ENCODE peak calls at places on chromosomes 7 and 10, in eight cellular contexts. G, K, H, F, S, O, B and W are unnamed samples.

GRCh38 chr10:59752278-59752940 is 846 bp downstream of the MRLN start:
- DNase-seq in B (no peak), K (no peak), O (no peak), S (no peak), H (no peak), F (no peak), G (no peak), W (no peak)

GRCh38 chr7:157865351-157866165 is 528.8 kb downstream of the DNAJB6 start:
- DNase-seq in G (no peak), K (no peak), F (no peak), H (no peak), S (no peak), O (no peak), B (no peak), W (no peak)

GRCh38 chr10:60574388-60574787 is 184.7 kb upstream of the ANK3 start:
- DNase-seq in O (no peak), S (no peak), H (no peak), K (no peak), G (no peak), F (no peak), B (no peak), W (no peak)

GRCh38 chr7:784971-785370 is 47.3 kb upstream of the SUN1 start:
- DNase-seq in O (no peak), B (no peak), K (no peak), F (no peak), S (no peak), H (no peak), G (no peak), W (no peak)

GRCh38 chr10:484925-485661 is 204.4 kb downstream of the DIP2C start:
- DNase-seq in B (peak), K (no peak), F (no peak), S (no peak), G (peak), O (no peak), H (no peak), W (no peak)

GRCh38 chr10:104317195-104318095 is 20.8 kb downstream of the ITPRIP start:
- DNase-seq in F (peak), O (peak), K (no peak), H (peak), B (no peak), G (no peak), S (no peak), W (no peak)

GRCh38 chr7:35721288-35721687 is 26.4 kb upstream of the HERPUD2 start:
- DNase-seq in B (no peak), O (no peak), H (no peak), K (no peak), G (no peak), F (no peak), S (no peak), W (no peak)

GRCh38 chr10:124423813-124424212 is 5.1 kb upstream of the OAT start:
- DNase-seq in F (no peak), O (no peak), B (no peak), S (no peak), H (no peak), G (no peak), K (no peak), W (no peak)

GRCh38 chr10:47058961-47059391 is 147.7 kb downstream of the PTPN20 start:
- DNase-seq in G (peak), B (no peak), S (no peak), H (peak), F (no peak), K (no peak), O (no peak), W (no peak)

GRCh38 chr7:144736880-144737493 is 98.9 kb downstream of the TPK1 start:
- DNase-seq in S (no peak), H (no peak), O (no peak), F (no peak), G (no peak), B (no peak), K (no peak), W (no peak)
- TF ChIP-seq CTCF in S (no peak), H (no peak), O (no peak), F (no peak), G (no peak), B (no peak), K (no peak), W (no peak)

DNA sequence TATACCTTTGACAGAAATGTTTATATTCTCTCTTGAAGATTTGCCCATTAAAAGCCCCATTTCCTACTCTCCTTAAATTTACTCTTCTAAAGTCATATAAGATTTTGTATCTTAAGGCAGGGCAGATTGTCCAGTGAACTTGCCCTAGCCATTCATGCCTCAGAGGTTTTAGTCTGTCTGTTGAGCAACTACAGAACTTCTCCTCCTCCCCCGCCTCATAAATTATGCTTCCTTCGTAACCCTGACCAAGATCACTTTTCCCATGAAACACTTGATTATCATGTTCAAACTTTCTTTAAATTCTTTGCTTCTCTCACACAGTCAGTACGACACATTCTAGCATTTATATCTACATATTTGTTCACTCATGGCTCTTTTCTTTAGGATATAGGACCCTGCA is 621.3 kb downstream of the ANKRD7 start:
- DNase-seq in K (no peak), F (no peak), H (no peak), S (no peak), G (no peak), O (no peak), B (no peak), W (no peak)
- TF ChIP-seq CTCF in K (no peak), F (no peak), H (no peak), S (no peak), G (no peak), O (no peak), B (no peak), W (no peak)

GRCh38 chr10:89663144-89663543 is 18.1 kb upstream of the PANK1 start:
- DNase-seq in G (no peak), O (no peak), B (no peak), K (no peak), S (no peak), F (no peak), H (no peak), W (no peak)

GRCh38 chr10:89662596-89662995 is 17.6 kb upstream of the PANK1 start:
- DNase-seq in O (no peak), F (no peak), S (no peak), B (no peak), G (no peak), H (no peak), K (no peak), W (no peak)

GRCh38 chr10:89666138-89666537 is 21.1 kb upstream of the PANK1 start:
- DNase-seq in O (no peak), B (no peak), G (no peak), S (no peak), H (no peak), F (no peak), K (no peak), W (no peak)

GRCh38 chr10:89664206-89664605 is 19.2 kb upstream of the PANK1 start:
- DNase-seq in B (no peak), O (no peak), G (no peak), S (no peak), K (no peak), F (no peak), H (no peak), W (no peak)

GRCh38 chr10:89665302-89665701 is 20.3 kb upstream of the PANK1 start:
- DNase-seq in G (no peak), O (no peak), B (no peak), F (no peak), S (no peak), H (no peak), K (no peak), W (no peak)
- TF ChIP-seq CTCF in G (no peak), O (no peak), B (no peak), F (no peak), S (no peak), H (no peak), K (no peak), W (no peak)

DNA sequence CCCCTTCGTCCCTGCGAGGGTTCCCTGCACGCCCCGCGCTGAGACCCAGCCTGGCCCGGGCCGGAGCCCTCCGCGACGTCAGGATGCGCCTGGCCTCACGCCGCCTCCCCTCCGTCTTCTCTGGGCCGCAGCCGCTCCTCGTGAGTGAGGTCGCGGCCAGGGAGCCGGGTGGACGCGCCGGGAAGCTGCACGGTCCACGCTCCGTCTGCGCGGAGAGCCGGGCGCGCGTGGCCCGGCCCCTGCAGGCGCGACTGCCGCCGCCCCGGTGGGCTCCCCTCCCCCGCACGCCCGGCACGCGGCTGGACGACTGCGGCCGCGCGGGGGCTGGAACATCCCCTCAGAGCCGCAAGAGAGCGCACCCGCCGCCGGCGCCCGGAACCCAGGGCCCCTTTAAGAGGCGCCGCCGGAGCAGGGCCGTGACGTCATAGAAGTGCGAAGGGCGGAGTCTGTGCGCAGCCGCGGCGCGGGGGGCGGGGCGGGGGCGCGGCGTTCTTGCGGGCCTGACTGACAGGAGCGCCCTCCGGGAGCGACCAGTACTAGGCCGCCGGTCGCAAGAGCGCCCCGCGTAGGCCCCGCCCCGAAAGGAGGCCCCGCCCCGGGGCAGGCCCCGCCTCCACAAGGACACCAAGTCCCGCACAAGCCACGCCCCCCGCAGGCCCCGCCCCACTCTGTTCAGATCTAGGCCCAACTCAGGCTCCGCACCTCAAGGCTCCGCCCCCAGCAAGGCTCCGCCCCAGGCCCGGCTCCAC is 449 bp upstream of the INPP5A start:
- DNase-seq in K (peak), B (peak), G (peak), F (peak), S (peak), H (peak), O (peak), W (peak)
- TF ChIP-seq CTCF in K (peak), B (peak), G (peak), F (no peak), S (peak), H (no peak), O (peak), W (no peak)